ENCODE peak calls at places on chromosomes 3 and 15, in four cellular contexts. P is vagina, W is transverse colon, A is sigmoid colon. R is an unnamed sample. For H3K4me1, the result is how much of the 10 kb centered on the place peaks cover.

GRCh38 chr3:8441969-8442559 is 59.6 kb upstream of the LMCD1 start:
- DNase-seq in P (no peak), W (no peak), A (no peak), R (no peak)

GRCh38 chr3:37956353-37957184 is 34.0 kb upstream of the VILL start:
- DNase-seq in P (no peak), W (no peak), A (no peak), R (no peak)

GRCh38 chr3:175411405-175411804 is 552.3 kb downstream of the NAALADL2 start:
- DNase-seq in P (no peak), W (no peak), A (no peak), R (no peak)

GRCh38 chr15:85356276-85356675 is 24.1 kb upstream of the AKAP13 start:
- DNase-seq in P (no peak), W (no peak), A (no peak), R (no peak)

GRCh38 chr15:66766282-66767228 is 64.5 kb downstream of the SMAD6 start:
- DNase-seq in P (no peak), W (no peak), A (peak), R (no peak)

GRCh38 chr15:77525411-77525811 is 104.7 kb downstream of the HMG20A start:
- DNase-seq in P (no peak), W (no peak), A (peak), R (peak)

GRCh38 chr15:90592144-90592887 is 62.6 kb downstream of the CRTC3 start:
- DNase-seq in P (no peak), W (no peak), A (no peak), R (no peak)

GRCh38 chr3:58564456-58565160 is 12.6 kb downstream of the FAM107A start:
- DNase-seq in P (peak), W (peak), A (no peak), R (no peak)

GRCh38 chr15:69557340-69558137 is 104.9 kb downstream of the RPLP1 start:
- DNase-seq in P (no peak), W (peak), A (no peak), R (no peak)

GRCh38 chr15:53512029-53512428 is 247.4 kb downstream of the WDR72 start:
- DNase-seq in P (no peak), W (no peak), A (no peak), R (no peak)

GRCh38 chr3:47863391-47864128 is 60.6 kb downstream of the DHX30 start:
- DNase-seq in P (no peak), W (no peak), A (no peak), R (no peak)
- TF ChIP-seq POLR2AphosphoS5 in P (no peak), W (no peak), A (no peak), R (no peak)

GRCh38 chr3:50616770-50617095 is 218 bp upstream of the MAPKAPK3 start:
- DNase-seq in P (no peak), W (peak), A (peak), R (peak)
- H3K4me1 ChIP-seq in P (half or more), W (under half), A (under half), R (half or more)

GRCh38 chr3:31721709-31722108 is 189.0 kb downstream of the STT3B start:
- DNase-seq in P (no peak), W (no peak), A (no peak), R (no peak)
- TF ChIP-seq POLR2A in P (no peak), W (no peak), A (no peak), R (no peak)

GRCh38 chr3:27160779-27161287 is 208.3 kb downstream of the NEK10 start:
- DNase-seq in P (no peak), W (no peak), A (no peak), R (no peak)

GRCh38 chr3:27165348-27165747 is 203.8 kb downstream of the NEK10 start:
- DNase-seq in P (no peak), W (no peak), A (no peak), R (no peak)

GRCh38 chr3:27160146-27160545 is 209.0 kb downstream of the NEK10 start:
- DNase-seq in P (no peak), W (no peak), A (no peak), R (no peak)
- TF ChIP-seq POLR2AphosphoS5 in P (no peak), W (no peak), A (no peak), R (no peak)

GRCh38 chr3:181791380-181791779 is 79.7 kb downstream of the SOX2 start:
- DNase-seq in P (no peak), W (no peak), A (no peak), R (no peak)
- H3K4me1 ChIP-seq in P (under half), W (under half), A (under half), R (under half)

GRCh38 chr3:121167374-121168139 is 259.6 kb downstream of the STXBP5L start:
- DNase-seq in P (no peak), W (no peak), A (no peak), R (no peak)
- TF ChIP-seq POLR2A in P (no peak), W (no peak), A (no peak), R (no peak)

DNA sequence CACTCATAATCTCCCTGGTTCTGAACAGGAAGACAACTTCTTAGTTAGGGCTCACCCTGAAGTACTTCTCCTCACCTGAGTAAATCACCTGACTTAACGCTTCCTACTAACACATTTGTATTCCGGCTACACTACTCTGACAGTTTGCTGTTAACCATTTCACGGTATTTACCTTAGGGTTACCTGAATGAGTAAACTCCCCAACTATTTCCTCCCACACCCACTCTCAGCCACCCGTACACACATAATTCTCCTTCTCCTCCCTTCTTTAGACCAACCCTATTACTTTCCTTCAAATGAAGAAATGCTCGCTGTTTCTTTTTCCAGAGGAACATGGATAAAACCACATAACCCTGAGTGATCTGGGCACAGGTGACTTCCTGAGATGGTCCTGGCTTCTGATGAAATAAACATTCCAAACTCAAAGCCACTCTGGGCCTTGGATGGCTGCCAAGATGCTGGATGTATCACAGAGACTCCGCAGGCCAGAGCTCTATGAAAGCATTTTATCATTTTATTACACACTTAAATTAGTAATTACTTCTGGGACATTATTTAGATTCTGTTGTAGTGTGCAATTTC is 183.6 kb upstream of the ATP11B start:
- DNase-seq in P (no peak), W (peak), A (no peak), R (no peak)
- TF ChIP-seq POLR2AphosphoS5 in P (no peak), W (peak), A (no peak), R (no peak)

GRCh38 chr3:128036119-128036518 is 16.1 kb upstream of the SEC61A1 start:
- DNase-seq in P (no peak), W (no peak), A (no peak), R (no peak)

GRCh38 chr3:128040660-128041059 is 11.6 kb upstream of the SEC61A1 start:
- DNase-seq in P (no peak), W (no peak), A (no peak), R (no peak)

GRCh38 chr3:128041378-128041777 is 10.9 kb upstream of the SEC61A1 start:
- DNase-seq in P (no peak), W (no peak), A (no peak), R (no peak)

DNA sequence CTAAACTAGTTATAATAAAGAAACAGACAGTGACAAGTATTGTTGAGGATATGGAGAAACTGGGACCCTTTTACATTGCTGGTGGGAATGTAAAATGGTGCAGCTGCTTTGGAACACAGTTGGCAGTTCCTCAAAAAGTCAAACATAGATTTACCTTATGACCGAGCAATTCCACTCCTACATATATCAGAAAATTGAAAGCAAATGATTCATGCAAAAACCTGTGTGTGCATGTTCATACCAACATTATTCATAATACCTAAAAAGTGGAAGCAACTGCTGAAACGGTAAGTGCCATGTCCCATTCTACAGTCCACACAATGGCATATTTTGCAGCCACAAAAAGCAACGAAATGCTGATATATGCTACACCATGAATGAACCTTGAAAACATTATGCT is 12.2 kb upstream of the SEC61A1 start:
- DNase-seq in P (no peak), W (no peak), A (no peak), R (no peak)
- H3K4me1 ChIP-seq in P (under half), W (under half), A (under half), R (under half)

GRCh38 chr3:119418641-119419040 is 44.8 kb downstream of the TMEM39A start:
- DNase-seq in P (no peak), W (no peak), A (no peak), R (no peak)
- TF ChIP-seq POLR2A in P (no peak), W (no peak), A (no peak), R (no peak)

GRCh38 chr15:25667829-25668228 is 195.3 kb downstream of the ATP10A start:
- DNase-seq in P (no peak), W (no peak), A (no peak), R (no peak)

GRCh38 chr15:25671132-25671531 is 192.0 kb downstream of the ATP10A start:
- DNase-seq in P (no peak), W (no peak), A (peak), R (no peak)

GRCh38 chr15:25668236-25668635 is 194.9 kb downstream of the ATP10A start:
- DNase-seq in P (no peak), W (no peak), A (no peak), R (no peak)

GRCh38 chr15:25668901-25669300 is 194.2 kb downstream of the ATP10A start:
- DNase-seq in P (no peak), W (no peak), A (no peak), R (no peak)

GRCh38 chr15:25670025-25670554 is 193.0 kb downstream of the ATP10A start:
- DNase-seq in P (no peak), W (peak), A (peak), R (no peak)
- TF ChIP-seq POLR2AphosphoS5 in P (peak), W (peak), A (no peak), R (no peak)